ENCODE peak calls at places on chromosomes 3 and 15, in nine cellular contexts. H is HEK293T; P is DMS153; I is NT2/D1; A is cerebellar nuclear complex; M is HT-29; E is activated T-cell treated with anti-CD3 and anti-CD28 coated beads for 24 hours; Z is transverse colon; G is activated naive CD8-positive, alpha-beta T cell treated with anti-CD3 and anti-CD28 coated beads, Interleukin-2, amount 50 U/mL, for 24 hours. T is an unnamed sample.

GRCh38 chr3:127457094-127457475 is 133.4 kb downstream of the TPRA1 start:
- DNase-seq in M (peak), Z (peak), G (peak), H (no peak), I (no peak), P (peak), E (no peak), A (no peak), T (no peak)

GRCh38 chr3:134104031-134104430 is 74.3 kb upstream of the SLCO2A1 start:
- DNase-seq in M (no peak), G (no peak), A (no peak), I (no peak), E (no peak), P (no peak), Z (no peak), H (no peak), T (no peak)

GRCh38 chr3:124217542-124217941 is 225.6 kb upstream of the ROPN1 start:
- DNase-seq in M (peak), Z (peak), H (peak), P (no peak), A (no peak), E (no peak), G (peak), I (peak), T (peak)

GRCh38 chr3:65888980-65889706 is 149.6 kb downstream of the MAGI1 start:
- DNase-seq in P (no peak), M (no peak), A (no peak), G (no peak), I (no peak), H (no peak), E (no peak), Z (no peak), T (no peak)

GRCh38 chr3:125006190-125006855 is 49.5 kb downstream of the HEG1 start:
- DNase-seq in A (no peak), P (no peak), M (no peak), I (no peak), G (no peak), E (no peak), H (no peak), Z (no peak), T (no peak)

GRCh38 chr3:31423522-31423921 is 109.2 kb upstream of the STT3B start:
- DNase-seq in A (no peak), P (no peak), E (no peak), I (no peak), G (no peak), Z (no peak), M (no peak), H (no peak), T (no peak)

GRCh38 chr3:100603449-100603848 is 6.0 kb upstream of the ADGRG7 start:
- DNase-seq in H (peak), Z (no peak), A (no peak), E (no peak), I (peak), P (peak), M (peak), G (no peak), T (peak)

GRCh38 chr3:25855281-25855680 is 65.4 kb downstream of the OXSM start:
- DNase-seq in Z (no peak), P (no peak), G (no peak), E (no peak), I (no peak), M (no peak), A (no peak), H (no peak), T (no peak)

GRCh38 chr15:94968133-94968532 is 736.8 kb downstream of the MCTP2 start:
- DNase-seq in I (no peak), H (no peak), M (no peak), E (no peak), G (no peak), P (no peak), A (no peak), Z (no peak), T (no peak)

GRCh38 chr15:87322845-87323244 is 933.7 kb downstream of the NTRK3 start:
- DNase-seq in Z (no peak), E (no peak), I (no peak), H (no peak), G (no peak), P (no peak), M (no peak), A (no peak), T (no peak)

GRCh38 chr3:101926594-101927105 is 77.3 kb downstream of the NFKBIZ start:
- DNase-seq in I (no peak), Z (no peak), G (no peak), A (no peak), E (no peak), H (no peak), P (peak), M (peak), T (no peak)

GRCh38 chr3:58299839-58300516 is 6.1 kb upstream of the RPP14 start:
- DNase-seq in G (no peak), M (peak), H (no peak), I (no peak), A (peak), E (no peak), Z (no peak), P (no peak), T (peak)

GRCh38 chr3:54830658-54831057 is 97.2 kb downstream of the LRTM1 start:
- DNase-seq in A (no peak), E (no peak), M (peak), Z (no peak), I (peak), P (no peak), G (peak), H (peak), T (peak)

GRCh38 chr3:127079211-127079610 is 96.3 kb downstream of the PLXNA1 start:
- DNase-seq in P (no peak), I (no peak), Z (no peak), A (no peak), M (no peak), E (no peak), G (no peak), H (no peak), T (no peak)

GRCh38 chr15:95857124-95857757 is 473.3 kb upstream of the NR2F2 start:
- DNase-seq in Z (no peak), G (no peak), A (no peak), P (no peak), I (no peak), M (peak), E (no peak), H (no peak), T (no peak)

GRCh38 chr3:188624384-188624783 is 470.4 kb downstream of the LPP start:
- DNase-seq in P (no peak), M (no peak), A (no peak), I (no peak), G (no peak), Z (peak), H (no peak), E (no peak), T (no peak)

GRCh38 chr3:128334766-128335165 is 131.9 kb downstream of the DNAJB8 start:
- DNase-seq in I (no peak), G (no peak), A (no peak), M (no peak), P (no peak), E (no peak), Z (no peak), H (no peak), T (no peak)

GRCh38 chr3:71311320-71312046 is 272.0 kb downstream of the FOXP1 start:
- DNase-seq in M (no peak), H (no peak), Z (no peak), E (no peak), P (no peak), I (no peak), A (no peak), G (no peak), T (no peak)

GRCh38 chr15:98700501-98700900 is 52.2 kb downstream of the IGF1R start:
- DNase-seq in G (no peak), M (no peak), I (no peak), A (no peak), P (no peak), H (no peak), E (no peak), Z (no peak), T (no peak)

GRCh38 chr15:64354683-64355558 is 1.1 kb downstream of the CSNK1G1 start:
- DNase-seq in Z (no peak), E (no peak), P (no peak), H (no peak), I (no peak), A (no peak), G (peak), M (no peak), T (peak)

GRCh38 chr3:33636125-33636855 is 81.8 kb downstream of the CLASP2 start:
- DNase-seq in H (peak), I (peak), M (peak), A (no peak), G (no peak), Z (no peak), P (peak), E (no peak), T (peak)

GRCh38 chr15:71302861-71303410 is 187.7 kb downstream of the THSD4 start:
- DNase-seq in A (no peak), I (no peak), H (no peak), M (no peak), P (no peak), G (no peak), Z (no peak), E (no peak), T (no peak)

GRCh38 chr3:4906107-4906621 is 73.1 kb upstream of the BHLHE40 start:
- DNase-seq in E (no peak), M (no peak), Z (no peak), A (no peak), G (no peak), H (no peak), P (peak), I (peak), T (no peak)

GRCh38 chr15:63870403-63871209 is 36.9 kb upstream of the HERC1 start:
- DNase-seq in I (peak), Z (no peak), E (no peak), G (no peak), H (peak), P (no peak), M (peak), A (no peak), T (peak)

GRCh38 chr15:100986158-100986896 is 67.2 kb downstream of the LRRK1 start:
- DNase-seq in P (no peak), I (no peak), A (no peak), M (peak), G (no peak), Z (peak), E (no peak), H (no peak), T (no peak)

GRCh38 chr3:131596884-131597283 is 94.1 kb upstream of the MRPL3 start:
- DNase-seq in G (no peak), M (no peak), Z (no peak), A (no peak), P (no peak), E (no peak), H (no peak), I (no peak), T (no peak)

T was measured in erythroblast.